ENCODE peak calls at places on chromosomes 13 and 19, in six cellular contexts. I is fibroblast of mammary gland; G is keratinocyte; N is body of pancreas; P is fibroblast of villous mesenchyme; K is CD8-positive, alpha-beta T cell. D is an unnamed sample.

GRCh38 chr19:53518061-53518460 is 19.9 kb upstream of the ZNF331 start:
- DNase-seq in G (no peak), N (no peak), K (no peak), I (no peak), P (no peak), D (no peak)

GRCh38 chr19:48121909-48122371 is 11.3 kb upstream of the PLA2G4C start:
- DNase-seq in P (no peak), I (no peak), G (no peak), N (no peak), K (no peak), D (no peak)

GRCh38 chr19:16106121-16106520 is 5.6 kb upstream of the RAB8A start:
- DNase-seq in N (no peak), P (peak; percentile 51), I (peak; percentile 58), G (no peak), K (no peak), D (no peak)

GRCh38 chr13:30708541-30708940 is 26.8 kb upstream of the ALOX5AP start:
- DNase-seq in I (no peak), K (no peak), P (peak; percentile 73), G (no peak), N (no peak), D (no peak)

GRCh38 chr13:33080962-33081655 is 64.9 kb downstream of the KL start:
- DNase-seq in P (no peak), N (no peak), I (peak; percentile 71), G (no peak), K (no peak), D (no peak)

GRCh38 chr13:96673825-96674224 is 320.5 kb downstream of the OXGR1 start:
- DNase-seq in I (no peak), P (no peak), K (no peak), N (no peak), G (no peak), D (no peak)

GRCh38 chr19:7460562-7460966 is 28.3 kb downstream of the PEX11G start:
- DNase-seq in K (no peak), I (no peak), N (no peak), G (no peak), P (peak; percentile 33), D (peak; percentile 92)

GRCh38 chr19:58007285-58007684 is 4.7 kb upstream of the ZNF606 start:
- DNase-seq in P (no peak), G (no peak), I (no peak), N (no peak), K (no peak), D (no peak)

GRCh38 chr19:6828306-6828697 is 55.8 kb downstream of the VAV1 start:
- DNase-seq in P (no peak), K (no peak), G (no peak), N (no peak), I (no peak), D (peak; percentile 92)

GRCh38 chr19:49422407-49423277 is 599 bp downstream of the PTH2 start:
- DNase-seq in G (no peak), N (peak; percentile 26), P (peak; percentile 31), K (peak; percentile 46), I (peak; percentile 39), D (no peak)

GRCh38 chr19:49420227-49420626 is 3.0 kb downstream of the PTH2 start:
- DNase-seq in G (no peak), P (no peak), I (no peak), N (no peak), K (no peak), D (no peak)

GRCh38 chr19:49421878-49422202 is 1.4 kb downstream of the PTH2 start:
- DNase-seq in G (no peak), P (no peak), K (no peak), I (no peak), N (no peak), D (no peak)

GRCh38 chr19:49419173-49419572 is 4.1 kb downstream of the PTH2 start:
- DNase-seq in I (no peak), P (no peak), K (no peak), N (no peak), G (no peak), D (no peak)

DNA sequence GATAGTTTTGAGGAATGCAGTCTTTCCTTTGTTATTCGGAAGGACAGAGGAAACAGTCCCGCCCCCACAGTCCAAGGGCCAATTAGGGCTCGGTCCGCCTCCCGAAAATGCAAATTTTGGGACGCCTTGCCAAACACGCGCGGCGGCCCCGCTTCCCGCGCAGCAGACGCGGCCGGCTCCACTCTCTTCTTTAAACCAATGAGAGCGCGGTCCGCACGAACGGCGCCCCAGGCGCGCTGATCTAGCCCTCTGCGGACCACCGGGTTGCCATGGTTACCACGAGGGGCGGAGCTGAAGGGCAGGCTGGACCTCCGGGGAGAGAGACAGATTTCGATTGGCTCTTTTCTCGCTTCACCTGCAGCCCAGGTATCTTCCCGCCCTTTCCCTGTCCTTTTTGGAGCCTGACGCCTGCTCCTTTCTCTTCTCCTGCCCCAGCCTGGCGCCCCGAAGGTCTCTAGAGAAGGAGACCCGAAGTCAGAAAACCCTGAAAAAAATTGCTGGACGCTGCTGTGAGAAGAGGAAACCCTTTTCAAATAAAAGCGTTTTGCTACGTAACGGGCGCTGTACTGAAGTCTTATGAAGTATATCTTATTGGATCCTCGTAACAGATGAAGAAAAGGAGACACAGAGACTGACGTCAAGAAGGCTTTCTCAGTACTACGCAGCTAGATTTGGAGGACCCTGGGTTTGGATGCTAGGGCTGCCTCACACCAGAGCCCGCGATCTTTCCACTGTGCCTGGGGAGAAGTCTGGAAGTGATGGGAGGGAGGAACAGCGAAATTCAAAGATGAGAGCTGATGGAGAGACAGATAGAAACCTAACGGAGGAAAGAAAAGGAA is 2.0 kb downstream of the PTH2 start:
- DNase-seq in G (no peak), K (no peak), N (peak; percentile 67), P (peak; percentile 53), I (peak; percentile 30), D (no peak)
- TF ChIP-seq CTCF in G (no peak), K (no peak), N (no peak), P (no peak), I (no peak), D (no peak)

GRCh38 chr19:23285948-23286347 is 35.8 kb upstream of the ZNF724 start:
- DNase-seq in G (no peak), K (no peak), P (no peak), N (no peak), I (no peak), D (no peak)

GRCh38 chr19:23283925-23284324 is 33.7 kb upstream of the ZNF724 start:
- DNase-seq in N (peak; percentile 49), G (no peak), P (peak; percentile 29), K (peak; percentile 64), I (peak; percentile 37), D (no peak)

GRCh38 chr19:23287620-23288019 is 37.4 kb upstream of the ZNF724 start:
- DNase-seq in P (no peak), N (no peak), G (no peak), I (no peak), K (no peak), D (no peak)

GRCh38 chr19:23281663-23282276 is 31.6 kb upstream of the ZNF724 start:
- DNase-seq in G (no peak), I (no peak), K (no peak), N (no peak), P (no peak), D (no peak)

GRCh38 chr19:23286477-23286876 is 36.3 kb upstream of the ZNF724 start:
- DNase-seq in N (no peak), P (no peak), G (no peak), I (no peak), K (peak; percentile 9), D (no peak)
- TF ChIP-seq CTCF in N (no peak), P (peak; percentile 29), G (no peak), I (peak; percentile 18), K (peak; percentile 45), D (peak; percentile 61)

GRCh38 chr19:2743099-2743498 is 3.3 kb upstream of the SLC39A3 start:
- DNase-seq in I (no peak), P (no peak), K (no peak), N (no peak), G (no peak), D (no peak)

GRCh38 chr19:2736550-2737190 is 3.1 kb downstream of the SLC39A3 start:
- DNase-seq in K (no peak), N (no peak), G (no peak), I (no peak), P (no peak), D (no peak)

GRCh38 chr19:2740314-2740656 is 468 bp upstream of the SLC39A3 start:
- DNase-seq in K (no peak), P (no peak), N (no peak), I (no peak), G (no peak), D (no peak)

GRCh38 chr19:2744113-2744512 is 4.3 kb upstream of the SLC39A3 start:
- DNase-seq in K (no peak), I (no peak), N (no peak), G (no peak), P (no peak), D (no peak)

DNA sequence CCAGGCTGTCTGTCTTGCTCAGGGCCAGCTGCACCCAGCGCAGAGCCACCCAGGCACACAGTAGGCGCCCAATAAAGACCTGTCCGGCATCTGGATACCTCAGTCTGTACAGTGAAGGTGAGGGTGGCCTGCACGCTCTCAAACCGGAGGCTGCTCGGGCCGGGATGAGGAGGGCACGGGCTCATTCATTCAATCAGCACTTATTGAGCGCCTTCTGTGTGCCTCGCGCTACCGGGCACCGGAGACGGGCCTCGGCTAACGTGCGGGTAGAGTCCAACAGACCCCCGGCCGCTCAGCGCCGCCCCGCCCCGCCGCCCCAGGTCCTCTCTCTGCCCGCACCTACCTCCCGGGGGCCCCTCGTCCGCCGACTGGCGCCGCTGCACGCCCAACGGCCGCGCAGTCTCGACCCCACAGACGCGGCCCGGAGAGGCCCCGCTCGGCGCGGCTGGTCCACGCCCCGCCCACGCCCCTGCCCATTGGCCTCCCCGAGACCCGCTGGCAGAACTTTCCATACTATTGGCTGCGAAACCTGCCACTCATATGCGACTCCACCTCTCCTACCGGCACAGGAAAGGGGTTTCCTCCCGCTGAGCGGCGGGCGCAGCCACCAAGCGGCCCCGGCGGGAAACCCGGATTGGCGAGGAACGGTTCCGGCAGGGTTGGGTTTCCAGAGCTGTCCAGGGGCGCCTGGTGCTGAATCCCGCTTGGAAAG is at the start of gene SLC39A3:
- DNase-seq in I (peak; percentile 98), P (peak; percentile 99), N (peak; percentile 99), G (peak; percentile 86), K (peak; percentile 99), D (peak; percentile 85)
- TF ChIP-seq CTCF in I (no peak), P (peak; percentile 20), N (no peak), G (no peak), K (no peak), D (no peak)

GRCh38 chr13:109769275-109769674 is 17.1 kb downstream of the IRS2 start:
- DNase-seq in K (no peak), G (no peak), N (no peak), I (no peak), P (no peak), D (no peak)
- TF ChIP-seq CTCF in K (no peak), G (no peak), N (no peak), I (no peak), P (no peak), D (no peak)

GRCh38 chr13:72041165-72041564 is 174.2 kb upstream of the DACH1 start:
- DNase-seq in G (no peak), K (no peak), I (no peak), P (no peak), N (no peak), D (no peak)
- TF ChIP-seq CTCF in G (no peak), K (no peak), I (no peak), P (no peak), N (no peak), D (no peak)